ENCODE peak calls at places on chromosomes 5 and 9, in five cellular contexts. L is lower leg skin, K is keratinocyte, O is AG04450, T is GM23248. C is an unnamed sample.

GRCh38 chr5:178280631-178281030 is 48.0 kb upstream of the PHYKPL start:
- DNase-seq in L (no peak), K (no peak), O (no peak), T (no peak), C (no peak)

GRCh38 chr9:133294257-133294656 is 19.3 kb upstream of the ABO start:
- DNase-seq in L (no peak), K (no peak), O (no peak), T (no peak), C (no peak)

GRCh38 chr5:114362977-114363721 is 1.3 kb downstream of the KCNN2 start:
- DNase-seq in L (no peak), K (no peak), O (no peak), T (no peak), C (no peak)

GRCh38 chr5:136011427-136012001 is 17.3 kb upstream of the TGFBI start:
- DNase-seq in L (no peak), K (no peak), O (no peak), T (peak), C (no peak)

GRCh38 chr9:97440160-97440559 is 28.3 kb downstream of the TDRD7 start:
- DNase-seq in L (no peak), K (no peak), O (no peak), T (no peak), C (no peak)

GRCh38 chr5:61702784-61703183 is 370.7 kb downstream of the ZSWIM6 start:
- DNase-seq in L (no peak), K (no peak), O (no peak), T (peak), C (no peak)

GRCh38 chr9:86924206-86924605 is 23.1 kb downstream of the GAS1 start:
- DNase-seq in L (no peak), K (no peak), O (no peak), T (no peak), C (no peak)

GRCh38 chr5:144405986-144406385 is 235.3 kb downstream of the KCTD16 start:
- DNase-seq in L (no peak), K (no peak), O (no peak), T (no peak), C (no peak)

GRCh38 chr9:6870149-6870548 is 112.4 kb downstream of the KDM4C start:
- DNase-seq in L (no peak), K (no peak), O (no peak), T (no peak), C (no peak)

GRCh38 chr9:78568774-78569173 is 271.8 kb downstream of the PSAT1 start:
- DNase-seq in L (no peak), K (no peak), O (no peak), T (no peak), C (no peak)

GRCh38 chr5:116564756-116565593 is 9.6 kb downstream of the SEMA6A start:
- DNase-seq in L (no peak), K (no peak), O (no peak), T (no peak), C (no peak)

GRCh38 chr5:176740702-176741565 is 69.4 kb upstream of the UNC5A start:
- DNase-seq in L (peak), K (no peak), O (no peak), T (no peak), C (no peak)

GRCh38 chr9:105191508-105192118 is 52.8 kb upstream of the SLC44A1 start:
- DNase-seq in L (no peak), K (no peak), O (no peak), T (peak), C (peak)

GRCh38 chr9:116476935-116477381 is 210.1 kb upstream of the TRIM32 start:
- DNase-seq in L (no peak), K (no peak), O (no peak), T (no peak), C (no peak)

GRCh38 chr5:150585781-150586461 is 54.5 kb upstream of the SYNPO start:
- DNase-seq in L (no peak), K (no peak), O (no peak), T (no peak), C (no peak)

GRCh38 chr9:134655591-134656333 is 14.2 kb downstream of the COL5A1 start:
- DNase-seq in L (no peak), K (no peak), O (no peak), T (no peak), C (no peak)

GRCh38 chr5:90570034-90570433 is 11.4 kb downstream of the ADGRV1 start:
- DNase-seq in L (no peak), K (no peak), O (no peak), T (no peak), C (no peak)

GRCh38 chr9:85521331-85522197 is 220.2 kb downstream of the AGTPBP1 start:
- DNase-seq in L (peak), K (no peak), O (no peak), T (peak), C (no peak)

GRCh38 chr5:79151933-79152671 is 40.5 kb downstream of the BHMT start:
- DNase-seq in L (no peak), K (no peak), O (no peak), T (no peak), C (no peak)

GRCh38 chr5:78610633-78611032 is 37.9 kb downstream of the LHFPL2 start:
- DNase-seq in L (no peak), K (no peak), O (no peak), T (peak), C (no peak)

GRCh38 chr9:107627771-107628170 is 138.2 kb upstream of the KLF4 start:
- DNase-seq in L (no peak), K (no peak), O (no peak), T (no peak), C (no peak)

GRCh38 chr9:14271078-14271673 is 42.8 kb downstream of the NFIB start:
- DNase-seq in L (peak), K (no peak), O (peak), T (peak), C (no peak)

GRCh38 chr5:65199988-65200668 is 281.6 kb downstream of the ADAMTS6 start:
- DNase-seq in L (no peak), K (no peak), O (peak), T (peak), C (peak)

GRCh38 chr5:148659641-148660345 is 5.5 kb upstream of the HTR4 start:
- DNase-seq in L (no peak), K (no peak), O (no peak), T (no peak), C (no peak)

GRCh38 chr5:148416921-148417320 is 33.2 kb downstream of the FBXO38 start:
- DNase-seq in L (no peak), K (no peak), O (no peak), T (peak), C (no peak)

GRCh38 chr5:83450183-83450839 is 21.2 kb upstream of the VCAN start:
- DNase-seq in L (no peak), K (no peak), O (no peak), T (no peak), C (no peak)

GRCh38 chr9:37784291-37784639 is 599 bp downstream of the EXOSC3 start:
- DNase-seq in L (no peak), K (no peak), O (no peak), T (peak), C (no peak)

GRCh38 chr5:102617187-102617856 is 118.5 kb upstream of the SLCO6A1 start:
- DNase-seq in L (no peak), K (no peak), O (no peak), T (peak), C (peak)

GRCh38 chr9:93813687-93814560 is 141.2 kb downstream of the BARX1 start:
- DNase-seq in L (peak), K (no peak), O (no peak), T (no peak), C (no peak)

GRCh38 chr5:150116667-150117395 is 30.5 kb upstream of the CSF1R start:
- DNase-seq in L (peak), K (no peak), O (no peak), T (peak), C (no peak)

GRCh38 chr5:115460476-115460875 is 84.1 kb downstream of the FEM1C start:
- DNase-seq in L (no peak), K (peak), O (peak), T (peak), C (peak)